ENCODE peak calls at places on chromosome 21, in five cellular contexts. U is foreskin fibroblast, B is dermis microvascular lymphatic vessel endothelial cell, M is PC-9, L is NCI-H510A. F is an unnamed sample.

GRCh38 chr21:45270306-45270821 is 17.3 kb downstream of the POFUT2 start:
- DNase-seq in U (peak), B (no peak), M (no peak), L (no peak), F (no peak)

GRCh38 chr21:16912075-16912474 is 600.8 kb upstream of the CXADR start:
- DNase-seq in U (peak), B (no peak), M (peak), L (no peak), F (no peak)

GRCh38 chr21:42654179-42654912 is 925 bp downstream of the PDE9A start:
- DNase-seq in U (peak), B (no peak), M (peak), L (no peak), F (peak)

GRCh38 chr21:31471865-31472264 is 127.8 kb upstream of the TIAM1 start:
- DNase-seq in U (no peak), B (no peak), M (no peak), L (no peak), F (no peak)

GRCh38 chr21:35138665-35139381 is 89.7 kb upstream of the RUNX1 start:
- DNase-seq in U (peak), B (no peak), M (peak), L (no peak), F (no peak)

GRCh38 chr21:31446206-31446900 is 102.3 kb upstream of the TIAM1 start:
- DNase-seq in U (no peak), B (no peak), M (no peak), L (no peak), F (no peak)

GRCh38 chr21:26093094-26093493 is 77.5 kb downstream of the APP start:
- DNase-seq in U (peak), B (no peak), M (no peak), L (no peak), F (peak)

GRCh38 chr21:20207335-20207734 is 790.9 kb upstream of the NCAM2 start:
- DNase-seq in U (no peak), B (no peak), M (no peak), L (no peak), F (no peak)

GRCh38 chr21:37032877-37033471 is 26.5 kb downstream of the RIPPLY3 start:
- DNase-seq in U (peak), B (no peak), M (peak), L (no peak), F (no peak)

GRCh38 chr21:25887646-25888321 is 153.0 kb downstream of the GABPA start:
- DNase-seq in U (no peak), B (no peak), M (no peak), L (no peak), F (no peak)

GRCh38 chr21:29360799-29361765 is 62.4 kb downstream of the BACH1 start:
- DNase-seq in U (no peak), B (no peak), M (no peak), L (no peak), F (no peak)

GRCh38 chr21:36852293-36852692 is 114.2 kb downstream of the HLCS start:
- DNase-seq in U (no peak), B (no peak), M (no peak), L (no peak), F (no peak)

GRCh38 chr21:39867198-39867650 is at the start of gene PCP4:
- DNase-seq in U (peak), B (no peak), M (peak), L (peak), F (peak)

GRCh38 chr21:29904359-29905282 is 35.2 kb downstream of the GRIK1 start:
- DNase-seq in U (peak), B (no peak), M (no peak), L (no peak), F (no peak)

GRCh38 chr21:46661627-46662366 is 26.3 kb downstream of the PRMT2 start:
- DNase-seq in U (no peak), B (no peak), M (no peak), L (no peak), F (no peak)

GRCh38 chr21:45592208-45592619 is 50.0 kb upstream of the SLC19A1 start:
- DNase-seq in U (no peak), B (no peak), M (no peak), L (no peak), F (no peak)

GRCh38 chr21:31447477-31447876 is 103.4 kb upstream of the TIAM1 start:
- DNase-seq in U (no peak), B (no peak), M (no peak), L (no peak), F (no peak)

GRCh38 chr21:38819719-38820147 is 14.0 kb downstream of the ETS2 start:
- DNase-seq in U (peak), B (no peak), M (peak), L (no peak), F (no peak)

GRCh38 chr21:15794277-15794912 is 64.6 kb downstream of the USP25 start:
- DNase-seq in U (no peak), B (no peak), M (no peak), L (no peak), F (no peak)

GRCh38 chr21:44291936-44292811 is 6.5 kb downstream of the AIRE start:
- DNase-seq in U (no peak), B (no peak), M (no peak), L (no peak), F (no peak)

GRCh38 chr21:17514124-17514481 is 1.3 kb downstream of the CXADR start:
- DNase-seq in U (peak), B (peak), M (peak), L (no peak), F (no peak)

GRCh38 chr21:32888971-32889370 is 117.4 kb upstream of the PAXBP1 start:
- DNase-seq in U (no peak), B (no peak), M (no peak), L (no peak), F (no peak)

GRCh38 chr21:28104346-28104745 is 888.3 kb downstream of the LTN1 start:
- DNase-seq in U (no peak), B (no peak), M (no peak), L (no peak), F (no peak)

GRCh38 chr21:38773108-38774061 is 32.3 kb upstream of the ETS2 start:
- DNase-seq in U (peak), B (no peak), M (peak), L (no peak), F (no peak)

GRCh38 chr21:34761758-34762330 is 93.0 kb downstream of the CLIC6 start:
- DNase-seq in U (no peak), B (no peak), M (no peak), L (no peak), F (no peak)

F was measured in NCI-H2107.